ENCODE peak calls at places on chromosomes 7 and 10, in ten cellular contexts. P, L, W, D, O, I, U, M, C and E are unnamed samples.

GRCh38 chr10:90447836-90448235 is 410.0 kb downstream of the HTR7 start:
- DNase-seq in P (no peak), M (no peak), O (no peak), L (no peak), D (no peak), I (no peak), C (no peak), W (no peak), U (no peak), E (no peak)

GRCh38 chr7:101319401-101319800 is 2.2 kb downstream of the IFT22 start:
- DNase-seq in O (no peak), P (no peak), U (no peak), I (no peak), W (no peak), L (no peak), C (no peak), D (peak; percentile 23), M (no peak), E (no peak)

GRCh38 chr7:133650067-133650466 is 397.2 kb downstream of the EXOC4 start:
- DNase-seq in L (no peak), W (peak; percentile 71), I (no peak), P (no peak), M (no peak), U (no peak), D (no peak), C (no peak), O (no peak), E (no peak)

GRCh38 chr10:12547301-12547771 is 198.0 kb downstream of the CAMK1D start:
- DNase-seq in U (no peak), M (no peak), D (no peak), P (no peak), C (no peak), W (no peak), O (no peak), L (no peak), I (no peak), E (no peak)

GRCh38 chr10:10327934-10328333 is 689.7 kb upstream of the CELF2 start:
- DNase-seq in C (no peak), D (no peak), O (no peak), W (peak; percentile 4), I (no peak), P (no peak), M (no peak), U (no peak), L (no peak), E (no peak)

GRCh38 chr7:87480386-87480785 is 4.9 kb upstream of the ABCB4 start:
- DNase-seq in P (no peak), O (no peak), L (no peak), D (no peak), W (peak; percentile 76), U (no peak), M (no peak), I (no peak), C (no peak), E (no peak)

GRCh38 chr7:138008588-138009349 is 6.9 kb upstream of the CREB3L2 start:
- DNase-seq in I (no peak), P (peak; percentile 87), D (no peak), M (peak; percentile 83), C (peak; percentile 9), W (peak; percentile 47), O (peak; percentile 86), U (peak; percentile 38), L (no peak), E (no peak)

GRCh38 chr7:128891110-128891941 is 19.2 kb downstream of the KCP start:
- DNase-seq in U (no peak), C (no peak), M (no peak), L (peak; percentile 62), D (no peak), W (no peak), I (no peak), O (peak; percentile 77), P (peak; percentile 71), E (peak; percentile 74)

GRCh38 chr10:22713853-22714523 is 390 bp downstream of the PIP4K2A start:
- DNase-seq in I (no peak), L (peak; percentile 77), U (peak; percentile 30), O (peak; percentile 42), C (peak; percentile 26), D (peak; percentile 59), M (peak; percentile 44), P (peak; percentile 48), W (peak; percentile 30), E (peak; percentile 51)

GRCh38 chr10:7272008-7272407 is 138.8 kb downstream of the SFMBT2 start:
- DNase-seq in M (no peak), O (no peak), L (no peak), I (no peak), C (no peak), D (no peak), W (no peak), P (no peak), U (no peak), E (no peak)

GRCh38 chr10:30510184-30510931 is 76.4 kb downstream of the MAP3K8 start:
- DNase-seq in W (peak; percentile 79), C (no peak), U (no peak), L (no peak), M (peak; percentile 44), D (peak; percentile 75), P (no peak), I (no peak), O (no peak), E (peak; percentile 75)

GRCh38 chr10:107614939-107615665 is 450.6 kb upstream of the SORCS1 start:
- DNase-seq in D (no peak), P (no peak), O (no peak), L (no peak), C (no peak), I (no peak), M (no peak), U (no peak), W (peak; percentile 56), E (no peak)

GRCh38 chr7:120395526-120396019 is 122.6 kb downstream of the KCND2 start:
- DNase-seq in C (no peak), W (no peak), L (no peak), O (peak; percentile 68), I (no peak), M (no peak), U (no peak), P (no peak), D (no peak), E (no peak)

GRCh38 chr7:70728873-70729552 is 402.9 kb upstream of the GALNT17 start:
- DNase-seq in I (no peak), C (no peak), M (no peak), W (peak; percentile 41), D (no peak), U (peak; percentile 41), O (peak; percentile 93), L (no peak), P (peak; percentile 94), E (peak; percentile 57)

DNA sequence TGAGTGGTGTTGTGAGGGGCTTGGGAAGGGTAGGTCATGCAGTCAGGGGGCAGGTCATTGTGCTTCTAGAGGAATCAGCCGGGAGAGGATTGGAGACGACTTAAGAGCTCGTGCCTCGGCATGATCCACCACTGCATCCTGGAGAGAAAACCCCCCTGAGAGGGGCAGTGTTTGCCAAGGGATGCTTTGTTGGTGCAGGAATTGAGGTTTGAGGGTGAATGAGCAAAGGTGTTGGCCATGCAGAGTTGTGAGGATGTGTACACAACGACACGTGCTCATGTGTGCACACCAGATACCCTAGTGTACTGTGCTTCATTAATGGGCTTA is 85.6 kb upstream of the ANLN start:
- DNase-seq in M (no peak), O (no peak), W (no peak), D (no peak), I (no peak), C (no peak), L (no peak), P (no peak), U (no peak), E (no peak)
- H3K27ac ChIP-seq in M (no peak overlapping the region), O (no peak overlapping the region), W (no peak overlapping the region), D (no peak overlapping the region), I (peak overlapping the region; percentile 87), C (no peak overlapping the region), L (peak overlapping the region; percentile 61), P (no peak overlapping the region), U (no peak overlapping the region), E (peak overlapping the region; percentile 67)

GRCh38 chr10:73641272-73642060 is at the start of gene MYOZ1:
- DNase-seq in D (no peak), W (peak; percentile 10), C (no peak), O (peak; percentile 78), I (no peak), U (no peak), P (peak; percentile 18), M (no peak), L (no peak), E (no peak)
- H3K27ac ChIP-seq in D (peak within 1 kb of the TSS; percentile 20), W (no peak within 1 kb of the TSS), C (no peak within 1 kb of the TSS), O (no peak within 1 kb of the TSS), I (peak within 1 kb of the TSS; percentile 88), U (no peak within 1 kb of the TSS), P (no peak within 1 kb of the TSS), M (no peak within 1 kb of the TSS), L (peak within 1 kb of the TSS; percentile 9), E (peak within 1 kb of the TSS; percentile 30)

DNA sequence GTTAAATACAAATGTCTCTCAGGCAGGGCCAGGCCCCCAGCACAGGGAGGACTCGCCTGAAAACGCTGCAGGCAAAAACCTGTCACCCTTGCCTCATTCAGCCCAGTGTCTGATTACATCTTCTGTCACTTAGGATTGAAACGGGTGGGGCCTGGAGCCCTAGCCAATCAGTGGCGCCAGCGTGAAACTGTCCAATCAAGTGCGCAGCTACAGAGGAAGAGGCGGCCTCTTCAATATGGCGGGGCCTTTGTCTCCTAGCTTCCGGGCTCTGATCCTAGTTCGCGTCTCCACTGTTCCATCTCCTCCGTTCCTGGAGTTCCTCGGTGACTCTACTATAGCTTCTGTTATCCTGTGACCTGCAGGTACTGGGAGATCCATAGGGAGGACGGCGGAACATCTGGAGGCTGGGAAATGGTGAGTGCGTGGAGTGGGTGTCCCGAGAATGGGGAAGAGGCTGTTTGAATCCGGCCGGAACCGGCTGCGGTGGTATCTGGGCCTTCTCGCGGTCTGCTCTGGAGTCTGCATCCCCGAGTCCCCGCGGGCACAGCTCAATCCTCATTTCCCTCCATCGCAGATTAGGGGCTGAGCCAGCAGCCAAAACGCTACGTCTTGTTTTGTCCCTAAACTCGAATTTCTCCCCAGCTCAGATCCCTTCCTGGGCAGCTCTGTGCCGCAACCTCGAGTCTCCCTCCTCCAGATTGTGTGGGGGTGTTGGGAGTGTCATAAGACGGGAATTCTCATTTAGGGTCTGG is at the start of gene ZNF736:
- DNase-seq in M (peak; percentile 89), I (peak; percentile 93), L (peak; percentile 92), W (peak; percentile 95), D (peak; percentile 94), C (peak; percentile 75), P (peak; percentile 88), U (peak; percentile 91), O (peak; percentile 65), E (peak; percentile 22)
- H3K27ac ChIP-seq in M (peak within 1 kb of the TSS; percentile 45), I (peak within 1 kb of the TSS; percentile 82), L (peak within 1 kb of the TSS; percentile 83), W (peak within 1 kb of the TSS; percentile 91), D (no peak within 1 kb of the TSS), C (peak within 1 kb of the TSS; percentile 76), P (peak within 1 kb of the TSS; percentile 84), U (peak within 1 kb of the TSS; percentile 51), O (no peak within 1 kb of the TSS), E (peak within 1 kb of the TSS; percentile 79)

GRCh38 chr7:105565190-105565589 is 16.1 kb downstream of the EFCAB10 start:
- DNase-seq in P (no peak), D (no peak), W (no peak), O (no peak), C (no peak), I (no peak), L (no peak), M (no peak), U (no peak), E (no peak)

GRCh38 chr7:105567821-105568220 is 13.5 kb downstream of the EFCAB10 start:
- DNase-seq in M (no peak), I (no peak), W (no peak), D (no peak), L (no peak), P (no peak), C (no peak), O (no peak), U (no peak), E (no peak)

GRCh38 chr7:105571891-105572290 is 9.4 kb downstream of the EFCAB10 start:
- DNase-seq in D (no peak), W (no peak), C (no peak), M (no peak), O (no peak), I (no peak), U (no peak), P (no peak), L (no peak), E (no peak)

GRCh38 chr7:105567024-105567423 is 14.3 kb downstream of the EFCAB10 start:
- DNase-seq in C (no peak), U (no peak), W (no peak), L (no peak), M (no peak), P (no peak), I (no peak), D (no peak), O (no peak), E (no peak)
- H3K27ac ChIP-seq in C (no peak overlapping the region), U (no peak overlapping the region), W (no peak overlapping the region), L (no peak overlapping the region), M (no peak overlapping the region), P (no peak overlapping the region), I (no peak overlapping the region), D (no peak overlapping the region), O (no peak overlapping the region), E (no peak overlapping the region)